ENCODE peak calls at places on chromosomes 2 and 18, in four cellular contexts. One of them, this sample, is unnamed.

GRCh38 chr2:241860184-241861078 is 1.7 kb upstream of the PDCD1 start:
- ATAC-seq in upper lobe of left lung: peak
- ATAC-seq in GM12878: peak
- ATAC-seq in A549: peak
- ATAC-seq in this sample: no peak

GRCh38 chr2:98823196-98824166 is 92.5 kb upstream of the MGAT4A start:
- ATAC-seq in A549: no peak
- ATAC-seq in upper lobe of left lung: peak
- ATAC-seq in GM12878: no peak
- ATAC-seq in this sample: no peak

GRCh38 chr2:218285604-218286003 is 6.7 kb downstream of the TMBIM1 start:
- ATAC-seq in upper lobe of left lung: no peak
- ATAC-seq in GM12878: no peak
- ATAC-seq in A549: no peak
- ATAC-seq in this sample: peak

GRCh38 chr2:101828267-101829017 is 130.9 kb downstream of the MAP4K4 start:
- ATAC-seq in GM12878: peak
- ATAC-seq in A549: no peak
- ATAC-seq in upper lobe of left lung: peak
- ATAC-seq in this sample: peak

GRCh38 chr18:48213791-48214190 is 195.4 kb downstream of the ZBTB7C start:
- ATAC-seq in GM12878: no peak
- ATAC-seq in upper lobe of left lung: no peak
- ATAC-seq in A549: no peak
- ATAC-seq in this sample: no peak

GRCh38 chr18:26875040-26875654 is 9.6 kb upstream of the AQP4 start:
- ATAC-seq in upper lobe of left lung: no peak
- ATAC-seq in GM12878: no peak
- ATAC-seq in A549: no peak
- ATAC-seq in this sample: no peak

GRCh38 chr2:186575302-186575701 is 14.6 kb upstream of the ITGAV start:
- ATAC-seq in GM12878: peak
- ATAC-seq in A549: peak
- ATAC-seq in upper lobe of left lung: peak
- ATAC-seq in this sample: peak

GRCh38 chr2:206245178-206245778 is 29.2 kb upstream of the ZDBF2 start:
- ATAC-seq in GM12878: peak
- ATAC-seq in A549: no peak
- ATAC-seq in upper lobe of left lung: peak
- ATAC-seq in this sample: no peak

GRCh38 chr2:228624708-228625107 is 443.2 kb upstream of the SPHKAP start:
- ATAC-seq in A549: no peak
- ATAC-seq in GM12878: no peak
- ATAC-seq in upper lobe of left lung: no peak
- ATAC-seq in this sample: no peak

GRCh38 chr2:133885847-133886246 is 317.6 kb upstream of the NCKAP5 start:
- ATAC-seq in A549: peak
- ATAC-seq in upper lobe of left lung: peak
- ATAC-seq in GM12878: no peak
- ATAC-seq in this sample: no peak

GRCh38 chr2:135630488-135630887 is 99.2 kb downstream of the R3HDM1 start:
- ATAC-seq in upper lobe of left lung: no peak
- ATAC-seq in A549: no peak
- ATAC-seq in GM12878: no peak
- ATAC-seq in this sample: no peak

GRCh38 chr18:37282386-37283037 is 283.1 kb downstream of the CELF4 start:
- ATAC-seq in upper lobe of left lung: no peak
- ATAC-seq in GM12878: peak
- ATAC-seq in A549: peak
- ATAC-seq in this sample: no peak

GRCh38 chr2:182814804-182815203 is 51.6 kb downstream of the FRZB start:
- ATAC-seq in upper lobe of left lung: no peak
- ATAC-seq in A549: no peak
- ATAC-seq in GM12878: no peak
- ATAC-seq in this sample: no peak

GRCh38 chr2:204051476-204051875 is 114.9 kb downstream of the ICOS start:
- ATAC-seq in upper lobe of left lung: no peak
- ATAC-seq in A549: peak
- ATAC-seq in GM12878: peak
- ATAC-seq in this sample: no peak

GRCh38 chr2:29601872-29602271 is 319.5 kb downstream of the ALK start:
- ATAC-seq in upper lobe of left lung: no peak
- ATAC-seq in GM12878: no peak
- ATAC-seq in A549: no peak
- ATAC-seq in this sample: no peak

GRCh38 chr2:231684314-231685223 is 23.8 kb upstream of the PTMA start:
- ATAC-seq in upper lobe of left lung: no peak
- ATAC-seq in GM12878: no peak
- ATAC-seq in A549: no peak
- ATAC-seq in this sample: no peak

GRCh38 chr2:69190743-69191425 is 177.9 kb downstream of the ANTXR1 start:
- ATAC-seq in GM12878: no peak
- ATAC-seq in A549: no peak
- ATAC-seq in upper lobe of left lung: no peak
- ATAC-seq in this sample: no peak

GRCh38 chr2:156673981-156674380 is 237.8 kb downstream of the GPD2 start:
- ATAC-seq in upper lobe of left lung: no peak
- ATAC-seq in A549: no peak
- ATAC-seq in GM12878: no peak
- ATAC-seq in this sample: no peak

GRCh38 chr2:8119782-8120551 is 561.9 kb upstream of the ID2 start:
- ATAC-seq in upper lobe of left lung: peak
- ATAC-seq in GM12878: peak
- ATAC-seq in A549: no peak
- ATAC-seq in this sample: peak

GRCh38 chr18:45863469-45863868 is 38.0 kb downstream of the SIGLEC15 start:
- ATAC-seq in upper lobe of left lung: no peak
- ATAC-seq in GM12878: no peak
- ATAC-seq in A549: no peak
- ATAC-seq in this sample: no peak

GRCh38 chr18:7899078-7899477 is 332.0 kb downstream of the PTPRM start:
- ATAC-seq in GM12878: no peak
- ATAC-seq in upper lobe of left lung: no peak
- ATAC-seq in A549: no peak
- ATAC-seq in this sample: no peak

GRCh38 chr18:22300665-22301636 is 116.8 kb downstream of the CTAGE1 start:
- ATAC-seq in GM12878: no peak
- ATAC-seq in A549: no peak
- ATAC-seq in upper lobe of left lung: peak
- ATAC-seq in this sample: no peak

GRCh38 chr2:74573747-74574562 is 19.4 kb downstream of the DOK1 start:
- ATAC-seq in GM12878: peak
- ATAC-seq in A549: peak
- ATAC-seq in upper lobe of left lung: peak
- ATAC-seq in this sample: peak

GRCh38 chr2:172551266-172551665 is 4.6 kb upstream of the PDK1 start:
- ATAC-seq in GM12878: no peak
- ATAC-seq in upper lobe of left lung: no peak
- ATAC-seq in A549: no peak
- ATAC-seq in this sample: no peak

GRCh38 chr2:200742426-200742825 is 69.3 kb upstream of the BZW1 start:
- ATAC-seq in GM12878: no peak
- ATAC-seq in upper lobe of left lung: peak
- ATAC-seq in A549: no peak
- ATAC-seq in this sample: peak

GRCh38 chr18:3323900-3324299 is 62.0 kb downstream of the MYL12B start:
- ATAC-seq in GM12878: peak
- ATAC-seq in upper lobe of left lung: peak
- ATAC-seq in A549: no peak
- ATAC-seq in this sample: no peak

GRCh38 chr18:23077493-23078256 is 57.6 kb upstream of the CABLES1 start:
- ATAC-seq in GM12878: peak
- ATAC-seq in A549: peak
- ATAC-seq in upper lobe of left lung: peak
- ATAC-seq in this sample: peak

GRCh38 chr2:57850415-57851130 is 196.0 kb upstream of the VRK2 start:
- ATAC-seq in A549: no peak
- ATAC-seq in upper lobe of left lung: no peak
- ATAC-seq in GM12878: no peak
- ATAC-seq in this sample: no peak

GRCh38 chr18:41444943-41445342 is 510.1 kb upstream of the PIK3C3 start:
- ATAC-seq in upper lobe of left lung: no peak
- ATAC-seq in A549: no peak
- ATAC-seq in GM12878: no peak
- ATAC-seq in this sample: no peak

GRCh38 chr2:157839162-157839801 is 36.8 kb downstream of the ACVR1 start:
- ATAC-seq in A549: peak
- ATAC-seq in GM12878: no peak
- ATAC-seq in upper lobe of left lung: peak
- ATAC-seq in this sample: peak
- TF ChIP-seq EP300 in A549: no peak
- TF ChIP-seq EP300 in GM12878: no peak
- TF ChIP-seq EP300 in upper lobe of left lung: no peak
- TF ChIP-seq EP300 in this sample: no peak

DNA sequence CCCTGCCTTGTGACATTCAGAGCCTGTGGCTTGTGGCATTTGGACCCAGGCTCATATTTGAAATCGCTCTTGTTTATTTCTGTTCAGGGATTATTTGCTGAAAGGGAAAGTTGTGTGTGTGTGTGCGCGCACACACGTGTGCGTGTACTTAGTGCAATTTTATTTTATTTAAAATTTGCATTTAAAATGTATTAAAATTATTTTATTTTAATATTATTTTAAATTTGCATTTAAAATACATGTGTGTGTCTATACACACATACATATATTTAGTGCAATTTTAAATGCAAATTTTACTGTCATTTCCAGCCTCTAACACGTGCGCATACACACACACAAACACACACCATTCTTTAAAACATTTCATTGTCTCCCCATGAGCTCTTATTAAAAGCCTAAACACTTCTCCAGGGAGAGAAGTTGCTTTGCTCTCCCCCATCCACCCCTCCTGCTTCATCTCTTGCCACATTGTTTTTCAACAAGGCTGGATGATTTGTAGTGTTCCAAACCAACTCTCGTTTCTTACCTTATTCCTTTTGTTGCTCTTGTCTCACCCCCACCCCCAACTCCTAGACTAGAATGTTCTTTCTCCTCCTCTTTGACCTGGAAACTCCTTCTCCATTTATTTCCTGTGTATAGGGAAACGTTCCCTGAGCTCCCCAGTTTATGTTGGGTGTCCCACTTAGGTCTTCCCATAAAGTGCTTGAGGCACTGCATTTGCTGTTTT is 3.8 kb upstream of the CCDC68 start:
- ATAC-seq in upper lobe of left lung: no peak
- ATAC-seq in GM12878: no peak
- ATAC-seq in A549: no peak
- ATAC-seq in this sample: no peak
- TF ChIP-seq EP300 in upper lobe of left lung: no peak
- TF ChIP-seq EP300 in GM12878: no peak
- TF ChIP-seq EP300 in A549: no peak
- TF ChIP-seq EP300 in this sample: no peak

DNA sequence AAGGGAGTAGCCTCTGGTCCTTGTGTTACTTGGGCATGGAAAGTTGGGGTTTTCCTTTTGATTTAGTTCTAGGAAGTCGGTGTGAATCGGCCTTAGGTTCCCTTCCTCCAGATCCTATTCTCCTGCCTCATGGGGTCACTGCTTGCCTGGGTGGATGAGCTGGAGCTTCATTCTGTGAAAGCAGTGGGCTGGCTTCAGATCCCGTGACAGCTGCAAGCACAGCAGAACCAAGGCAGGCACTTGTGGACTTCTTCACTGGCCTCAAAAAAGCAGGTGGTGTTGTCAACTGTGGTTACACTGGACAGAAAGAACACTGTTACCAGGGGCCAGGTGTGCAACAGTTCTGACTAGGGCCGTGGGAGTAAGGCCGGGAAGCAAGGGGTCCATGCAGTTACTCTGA is 243.4 kb downstream of the LDLRAD4 start:
- ATAC-seq in GM12878: no peak
- ATAC-seq in A549: no peak
- ATAC-seq in upper lobe of left lung: no peak
- ATAC-seq in this sample: no peak
- TF ChIP-seq EP300 in GM12878: no peak
- TF ChIP-seq EP300 in A549: no peak
- TF ChIP-seq EP300 in upper lobe of left lung: no peak
- TF ChIP-seq EP300 in this sample: no peak

GRCh38 chr2:171100370-171100769 is 60.3 kb downstream of the TLK1 start:
- ATAC-seq in A549: no peak
- ATAC-seq in upper lobe of left lung: no peak
- ATAC-seq in GM12878: no peak
- ATAC-seq in this sample: no peak
- TF ChIP-seq EP300 in A549: no peak
- TF ChIP-seq EP300 in upper lobe of left lung: no peak
- TF ChIP-seq EP300 in GM12878: no peak
- TF ChIP-seq EP300 in this sample: no peak

DNA sequence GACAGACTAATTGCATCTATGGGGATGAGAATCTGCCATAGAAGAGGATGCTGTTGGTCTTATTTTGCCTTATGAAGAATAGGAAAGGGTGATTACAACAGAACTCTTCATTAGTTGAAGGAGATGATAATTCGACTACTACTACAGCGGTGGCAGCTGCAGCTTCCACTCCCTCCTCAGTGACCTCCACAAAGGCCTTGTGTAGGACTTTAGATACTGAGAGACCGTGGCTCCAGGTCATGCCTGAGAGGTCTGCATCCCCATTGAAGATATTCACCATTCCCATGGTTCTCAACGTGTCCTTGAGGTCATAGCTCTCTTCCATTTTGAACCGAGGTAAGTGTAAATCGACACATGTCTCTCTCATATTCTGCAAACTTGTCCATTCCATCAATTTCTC is 6.4 kb downstream of the SERPINB4 start:
- ATAC-seq in A549: no peak
- ATAC-seq in GM12878: no peak
- ATAC-seq in upper lobe of left lung: no peak
- ATAC-seq in this sample: no peak
- TF ChIP-seq EP300 in A549: no peak
- TF ChIP-seq EP300 in GM12878: no peak
- TF ChIP-seq EP300 in upper lobe of left lung: no peak
- TF ChIP-seq EP300 in this sample: no peak